ENCODE peak calls at places on chromosomes 16 and 17, in four cellular contexts. R is IMR-90, T is left ventricle myocardium inferior, Q is OCI-LY7. A is an unnamed sample.

GRCh38 chr17:80175411-80175810 is 5.6 kb downstream of the CARD14 start:
- DNase-seq in R (no peak), T (no peak), Q (no peak), A (peak; percentile 54)

GRCh38 chr17:6120351-6120750 is 50.2 kb downstream of the WSCD1 start:
- DNase-seq in R (no peak), T (no peak), Q (no peak), A (no peak)

GRCh38 chr17:73342549-73343167 is 30.9 kb upstream of the CDC42EP4 start:
- DNase-seq in R (peak; percentile 73), T (no peak), Q (no peak), A (no peak)

GRCh38 chr16:67428146-67428731 is 2.7 kb upstream of the HSD11B2 start:
- DNase-seq in R (peak; percentile 47), T (peak; percentile 73), Q (peak; percentile 70), A (peak; percentile 88)

GRCh38 chr16:85355515-85355837 is 243.2 kb upstream of the CIBAR2 start:
- DNase-seq in R (no peak), T (no peak), Q (no peak), A (no peak)

GRCh38 chr17:58341861-58342475 is 10.0 kb downstream of the SUPT4H1 start:
- DNase-seq in R (no peak), T (no peak), Q (peak; percentile 37), A (no peak)

GRCh38 chr17:61504697-61505096 is 52.5 kb downstream of the TBX4 start:
- DNase-seq in R (peak; percentile 96), T (no peak), Q (no peak), A (no peak)

GRCh38 chr17:42272576-42272975 is 3.6 kb downstream of the STAT5B start:
- DNase-seq in R (no peak), T (no peak), Q (no peak), A (no peak)

GRCh38 chr16:75250809-75251279 is 580 bp downstream of the BCAR1 start:
- DNase-seq in R (no peak), T (peak; percentile 31), Q (no peak), A (no peak)

GRCh38 chr17:31596382-31597323 is 205.2 kb downstream of the RAB11FIP4 start:
- DNase-seq in R (peak; percentile 98), T (peak; percentile 76), Q (peak; percentile 83), A (peak; percentile 96)

GRCh38 chr17:80455328-80455710 is 21.1 kb downstream of the NPTX1 start:
- DNase-seq in R (peak; percentile 46), T (no peak), Q (peak; percentile 64), A (peak; percentile 71)

GRCh38 chr16:65154321-65154720 is 32.5 kb upstream of the CDH11 start:
- DNase-seq in R (no peak), T (no peak), Q (no peak), A (no peak)

GRCh38 chr17:68509151-68510057 is 2.8 kb upstream of the PRKAR1A start:
- DNase-seq in R (no peak), T (peak; percentile 68), Q (peak; percentile 87), A (no peak)

GRCh38 chr16:58127033-58127556 is 2.1 kb downstream of the CFAP20 start:
- DNase-seq in R (peak; percentile 43), T (no peak), Q (peak; percentile 56), A (peak; percentile 61)

GRCh38 chr16:22634913-22635312 is 124.2 kb downstream of the NPIPB5 start:
- DNase-seq in R (no peak), T (no peak), Q (no peak), A (no peak)

GRCh38 chr17:17859909-17860760 is 23.3 kb upstream of the SREBF1 start:
- DNase-seq in R (peak; percentile 38), T (peak; percentile 76), Q (peak; percentile 73), A (peak; percentile 72)

GRCh38 chr17:50559674-50560184 is 786 bp upstream of the CACNA1G start:
- DNase-seq in R (peak; percentile 5), T (peak; percentile 42), Q (no peak), A (peak; percentile 81)

GRCh38 chr16:75742424-75743047 is 16.2 kb upstream of the CPHXL start:
- DNase-seq in R (no peak), T (no peak), Q (peak; percentile 55), A (no peak)

GRCh38 chr17:20706752-20707372 is 127.3 kb downstream of the CDRT15L2 start:
- DNase-seq in R (no peak), T (no peak), Q (no peak), A (no peak)

GRCh38 chr17:78133971-78134898 is 3.7 kb downstream of the TMC8 start:
- DNase-seq in R (peak; percentile 12), T (no peak), Q (peak; percentile 91), A (peak; percentile 50)

GRCh38 chr17:38571833-38572274 is 33.9 kb downstream of the SRCIN1 start:
- DNase-seq in R (no peak), T (no peak), Q (no peak), A (no peak)

GRCh38 chr17:13008461-13008860 is 9.4 kb downstream of the ELAC2 start:
- DNase-seq in R (no peak), T (no peak), Q (no peak), A (no peak)

GRCh38 chr17:32142038-32142856 is at the start of gene RHOT1:
- DNase-seq in R (peak; percentile 90), T (peak; percentile 72), Q (peak; percentile 90), A (peak; percentile 86)

GRCh38 chr16:79286646-79287423 is 313.7 kb downstream of the MAF start:
- DNase-seq in R (no peak), T (peak; percentile 51), Q (peak; percentile 91), A (no peak)

GRCh38 chr17:67137026-67137370 is 92.6 kb downstream of the CACNG1 start:
- DNase-seq in R (peak; percentile 61), T (no peak), Q (no peak), A (no peak)

GRCh38 chr17:67139289-67139688 is 94.9 kb downstream of the CACNG1 start:
- DNase-seq in R (no peak), T (no peak), Q (no peak), A (no peak)

GRCh38 chr17:67137860-67138259 is 93.5 kb downstream of the CACNG1 start:
- DNase-seq in R (no peak), T (no peak), Q (no peak), A (no peak)

GRCh38 chr17:67138392-67138791 is 94.0 kb downstream of the CACNG1 start:
- DNase-seq in R (no peak), T (no peak), Q (no peak), A (no peak)

DNA sequence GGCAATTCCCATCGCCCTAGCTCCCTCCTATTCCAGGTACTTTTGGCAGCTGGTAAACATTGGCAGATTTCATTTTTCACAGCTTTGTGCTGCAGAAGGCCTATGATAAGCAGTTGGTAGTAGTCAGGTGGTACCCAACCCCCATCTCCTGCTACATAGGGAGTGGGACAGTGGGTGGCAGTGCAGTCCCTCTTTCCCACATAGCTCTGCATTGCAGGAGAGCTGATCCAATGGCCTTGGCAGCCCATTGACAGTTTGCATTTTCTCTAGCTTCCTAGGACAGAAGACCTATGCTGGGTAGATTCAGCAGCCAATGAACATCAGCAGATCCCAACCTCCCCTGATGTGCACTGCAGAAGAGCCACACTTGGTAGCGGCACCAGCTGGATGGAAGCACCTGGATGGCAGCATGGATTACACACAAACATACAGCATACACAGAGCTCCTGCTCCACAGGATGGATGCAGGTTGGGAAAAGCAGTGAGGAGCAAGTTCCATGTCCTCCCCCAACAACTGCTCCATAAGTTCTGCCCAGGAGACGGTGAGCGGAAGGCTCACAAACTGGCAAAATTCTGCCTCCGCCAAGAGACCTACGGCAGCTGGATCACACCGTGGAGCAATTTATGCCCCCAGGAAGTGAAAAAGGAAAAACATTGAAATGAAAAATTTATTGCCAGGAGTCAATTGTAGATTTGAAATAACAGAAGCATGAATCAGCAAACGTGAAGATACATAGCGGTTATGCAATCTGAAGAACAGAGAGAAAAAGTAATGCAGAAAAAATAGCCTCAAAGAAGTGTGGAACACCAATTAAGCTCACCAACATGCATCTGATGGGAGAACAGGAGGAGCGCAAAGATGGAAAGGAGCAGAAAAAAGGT is 95.7 kb downstream of the CACNG1 start:
- DNase-seq in R (peak; percentile 42), T (no peak), Q (no peak), A (peak; percentile 64)
- TF ChIP-seq CTCF in R (peak; percentile 10), T (no peak), Q (no peak), A (peak; percentile 3)

DNA sequence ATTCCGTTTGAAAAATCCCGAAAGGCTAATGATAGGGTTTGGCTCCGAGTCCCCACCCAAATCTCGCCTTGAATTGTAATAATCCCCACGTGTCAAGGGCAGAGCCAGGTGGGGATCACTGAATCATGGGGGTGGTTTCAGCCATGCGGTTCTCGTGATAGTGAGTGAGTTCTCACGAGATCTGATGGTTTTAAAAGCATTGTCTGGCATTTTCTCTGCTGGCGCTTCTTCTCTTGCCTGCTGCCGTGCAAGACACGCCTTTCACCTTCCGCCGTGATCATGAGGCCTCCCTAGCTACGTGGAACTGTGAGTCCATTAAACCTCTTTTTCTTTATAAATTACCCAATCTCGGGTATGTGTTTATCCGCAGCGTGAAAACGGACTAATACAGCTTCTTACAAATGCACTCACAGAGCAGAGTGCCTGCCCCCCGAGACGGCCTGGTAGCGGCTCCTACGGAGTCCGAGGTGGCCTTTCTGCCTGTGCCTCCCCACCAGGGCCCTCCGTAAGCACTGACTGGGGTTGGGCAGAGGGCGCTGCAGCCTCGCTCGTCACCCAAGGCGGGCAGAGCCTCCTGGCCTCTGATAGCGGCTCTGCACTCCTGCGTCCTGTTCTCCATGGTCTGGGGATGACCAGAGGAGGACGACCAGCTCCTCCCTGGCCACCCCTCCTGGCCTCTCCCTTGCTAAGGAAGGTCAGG is 131.7 kb downstream of the FOXL1 start:
- DNase-seq in R (no peak), T (no peak), Q (no peak), A (no peak)
- H3K4me1 ChIP-seq in R (no peaks in the 10 kb centered on the region), T (no peaks in the 10 kb centered on the region), Q (no peaks in the 10 kb centered on the region), A (no peaks in the 10 kb centered on the region)

GRCh38 chr16:66295761-66296546 is 70.5 kb upstream of the CDH5 start:
- DNase-seq in R (no peak), T (no peak), Q (no peak), A (no peak)
- H3K27ac ChIP-seq in R (no peak overlapping the region), T (no peak overlapping the region), Q (no peak overlapping the region), A (no peak overlapping the region)

GRCh38 chr16:21160276-21160675 is 1.8 kb downstream of the LDAF1 start:
- DNase-seq in R (no peak), T (no peak), Q (no peak), A (no peak)

GRCh38 chr16:21159281-21159951 is 942 bp downstream of the LDAF1 start:
- DNase-seq in R (no peak), T (peak; percentile 38), Q (peak; percentile 46), A (no peak)

GRCh38 chr16:21156767-21157467 is 1.6 kb upstream of the LDAF1 start:
- DNase-seq in R (peak; percentile 83), T (no peak), Q (peak; percentile 56), A (peak; percentile 86)

GRCh38 chr16:21157632-21158031 is 842 bp upstream of the LDAF1 start:
- DNase-seq in R (no peak), T (no peak), Q (no peak), A (no peak)

DNA sequence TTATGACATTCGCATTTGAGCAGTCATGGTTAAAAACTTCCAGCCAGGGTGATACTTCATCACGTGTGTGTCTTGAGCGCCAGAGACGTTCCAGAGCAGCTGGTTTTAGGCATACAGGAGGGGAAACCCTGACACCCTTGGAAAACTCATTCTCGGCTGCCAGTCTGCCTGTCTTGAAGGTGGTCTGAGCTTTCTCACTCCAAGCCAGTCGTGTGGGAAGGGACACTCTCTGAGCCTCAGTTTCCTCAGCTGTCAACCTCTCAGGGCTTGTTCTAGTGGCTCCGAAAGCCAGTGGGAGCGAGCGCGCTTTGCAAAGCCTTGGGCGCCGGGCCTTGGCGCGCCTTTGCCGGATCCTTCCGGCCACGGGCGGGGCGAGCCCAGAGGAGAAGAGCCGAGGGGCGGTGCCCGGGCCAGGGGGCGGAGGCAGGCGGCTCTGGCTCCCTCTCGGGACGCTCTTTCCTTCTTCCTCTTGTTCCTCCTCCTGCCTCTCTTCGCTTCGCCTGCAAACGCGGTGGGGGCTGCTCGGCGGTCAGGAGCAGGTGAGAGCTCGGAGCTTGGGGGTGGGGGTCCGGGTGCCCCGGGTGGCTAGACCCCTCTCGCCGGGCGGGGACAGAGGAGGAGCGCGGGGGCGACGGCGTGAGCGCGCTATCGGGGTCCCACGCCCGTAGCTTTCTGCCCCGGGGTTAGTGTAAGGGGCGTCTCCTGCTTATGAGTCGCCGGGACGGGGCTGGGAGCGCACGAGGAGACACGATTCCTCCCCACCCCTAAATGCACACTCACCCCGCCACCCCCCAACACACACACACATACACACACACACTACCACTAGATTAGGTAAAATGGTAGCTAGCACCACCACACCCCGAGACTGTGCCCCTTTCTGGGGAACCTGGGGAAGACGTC is at the start of gene LDAF1:
- DNase-seq in R (peak; percentile 63), T (peak; percentile 89), Q (peak; percentile 85), A (peak; percentile 90)
- TF ChIP-seq CTCF in R (peak; percentile 5), T (peak; percentile 13), Q (no peak), A (no peak)

A was measured in cardiac muscle cell.